ENCODE peak calls at places on chromosomes 1 and 21, in seven cellular contexts. I, R, Q, X, G, C and K are unnamed samples.

GRCh38 chr1:90012305-90012704 is 17.4 kb downstream of the ZNF326 start:
- DNase-seq in I (no peak), R (no peak), Q (no peak), X (no peak), G (no peak), C (no peak), K (no peak)

GRCh38 chr1:245718123-245718522 is 563.3 kb downstream of the KIF26B start:
- DNase-seq in I (no peak), R (no peak), Q (no peak), X (no peak), G (no peak), C (no peak), K (no peak)

GRCh38 chr1:2948751-2949680 is 72.3 kb upstream of the ACTRT2 start:
- DNase-seq in I (peak; percentile 5), R (no peak), Q (no peak), X (no peak), G (peak; percentile 40), C (no peak), K (no peak)

GRCh38 chr1:203320546-203321272 is 15.4 kb downstream of the BTG2 start:
- DNase-seq in I (peak; percentile 83), R (peak; percentile 98), Q (peak; percentile 89), X (peak; percentile 75), G (peak; percentile 79), C (no peak), K (peak; percentile 88)

GRCh38 chr1:15254521-15254920 is 7.5 kb downstream of the FHAD1 start:
- DNase-seq in I (no peak), R (no peak), Q (no peak), X (no peak), G (no peak), C (no peak), K (no peak)

GRCh38 chr21:18493420-18493819 is 89.8 kb upstream of the TMPRSS15 start:
- DNase-seq in I (no peak), R (no peak), Q (no peak), X (peak; percentile 20), G (no peak), C (no peak), K (no peak)

GRCh38 chr1:104019675-104020049 is 270.0 kb downstream of the AMY1C start:
- DNase-seq in I (no peak), R (no peak), Q (no peak), X (no peak), G (peak; percentile 25), C (no peak), K (no peak)

GRCh38 chr1:169487153-169487552 is 1.4 kb upstream of the SLC19A2 start:
- DNase-seq in I (no peak), R (no peak), Q (no peak), X (no peak), G (no peak), C (no peak), K (no peak)

GRCh38 chr1:7902478-7903084 is 38.1 kb downstream of the TNFRSF9 start:
- DNase-seq in I (peak; percentile 65), R (peak; percentile 12), Q (peak; percentile 30), X (peak; percentile 10), G (peak; percentile 72), C (peak; percentile 73), K (peak; percentile 60)